ENCODE peak calls at places on chromosomes 12 and 14, in ten cellular contexts. One of them, this sample, is unnamed.

GRCh38 chr12:62192486-62193250 is 67.5 kb upstream of the USP15 start:
- DNase-seq in cardiac fibroblast: peak
- DNase-seq in LoVo: peak
- DNase-seq in NCI-H1092 treated with DMSO at 0.1 percent for 48 hours: peak
- DNase-seq in NCI-H1694: peak
- DNase-seq in ureter: peak
- DNase-seq in IMR-90: peak
- DNase-seq in HEK293T: peak
- DNase-seq in D721Med: peak
- DNase-seq in AG08396: peak
- DNase-seq in this sample: peak

GRCh38 chr12:21323736-21324135 is 11.0 kb downstream of the SLCO1A2 start:
- DNase-seq in NCI-H1694: no peak
- DNase-seq in AG08396: no peak
- DNase-seq in IMR-90: no peak
- DNase-seq in LoVo: no peak
- DNase-seq in D721Med: no peak
- DNase-seq in cardiac fibroblast: no peak
- DNase-seq in ureter: no peak
- DNase-seq in NCI-H1092 treated with DMSO at 0.1 percent for 48 hours: no peak
- DNase-seq in HEK293T: no peak
- DNase-seq in this sample: no peak

GRCh38 chr14:73785336-73785833 is 66.2 kb upstream of the PTGR2 start:
- DNase-seq in cardiac fibroblast: peak
- DNase-seq in ureter: peak
- DNase-seq in AG08396: no peak
- DNase-seq in LoVo: peak
- DNase-seq in NCI-H1092 treated with DMSO at 0.1 percent for 48 hours: no peak
- DNase-seq in NCI-H1694: no peak
- DNase-seq in HEK293T: peak
- DNase-seq in D721Med: no peak
- DNase-seq in IMR-90: peak
- DNase-seq in this sample: no peak

GRCh38 chr12:67879937-67880336 is 109.3 kb upstream of the IFNG-AS1 start:
- DNase-seq in IMR-90: no peak
- DNase-seq in HEK293T: no peak
- DNase-seq in NCI-H1092 treated with DMSO at 0.1 percent for 48 hours: no peak
- DNase-seq in ureter: no peak
- DNase-seq in LoVo: no peak
- DNase-seq in D721Med: no peak
- DNase-seq in cardiac fibroblast: no peak
- DNase-seq in AG08396: no peak
- DNase-seq in NCI-H1694: no peak
- DNase-seq in this sample: no peak

GRCh38 chr12:121468451-121468850 is 68.5 kb downstream of the RNF34 start:
- DNase-seq in IMR-90: peak
- DNase-seq in NCI-H1092 treated with DMSO at 0.1 percent for 48 hours: no peak
- DNase-seq in cardiac fibroblast: peak
- DNase-seq in ureter: no peak
- DNase-seq in NCI-H1694: no peak
- DNase-seq in HEK293T: no peak
- DNase-seq in LoVo: no peak
- DNase-seq in D721Med: no peak
- DNase-seq in AG08396: peak
- DNase-seq in this sample: no peak

GRCh38 chr12:52698634-52699340 is 4.5 kb downstream of the KRT77 start:
- DNase-seq in LoVo: no peak
- DNase-seq in HEK293T: no peak
- DNase-seq in AG08396: no peak
- DNase-seq in NCI-H1092 treated with DMSO at 0.1 percent for 48 hours: no peak
- DNase-seq in D721Med: no peak
- DNase-seq in cardiac fibroblast: no peak
- DNase-seq in NCI-H1694: no peak
- DNase-seq in ureter: no peak
- DNase-seq in IMR-90: no peak
- DNase-seq in this sample: no peak

GRCh38 chr12:121805171-121805687 is 1.4 kb downstream of the SETD1B start:
- DNase-seq in cardiac fibroblast: peak
- DNase-seq in AG08396: no peak
- DNase-seq in D721Med: no peak
- DNase-seq in IMR-90: no peak
- DNase-seq in ureter: no peak
- DNase-seq in NCI-H1694: no peak
- DNase-seq in LoVo: no peak
- DNase-seq in HEK293T: no peak
- DNase-seq in NCI-H1092 treated with DMSO at 0.1 percent for 48 hours: no peak
- DNase-seq in this sample: peak

GRCh38 chr14:96027356-96028335 is 11.5 kb upstream of the C14orf132 start:
- DNase-seq in cardiac fibroblast: no peak
- DNase-seq in AG08396: no peak
- DNase-seq in HEK293T: no peak
- DNase-seq in D721Med: no peak
- DNase-seq in LoVo: no peak
- DNase-seq in NCI-H1092 treated with DMSO at 0.1 percent for 48 hours: no peak
- DNase-seq in NCI-H1694: no peak
- DNase-seq in ureter: no peak
- DNase-seq in IMR-90: no peak
- DNase-seq in this sample: no peak

GRCh38 chr12:88207921-88208640 is 66.0 kb downstream of the TMTC3 start:
- DNase-seq in D721Med: no peak
- DNase-seq in AG08396: peak
- DNase-seq in IMR-90: peak
- DNase-seq in cardiac fibroblast: peak
- DNase-seq in NCI-H1694: no peak
- DNase-seq in ureter: no peak
- DNase-seq in LoVo: no peak
- DNase-seq in NCI-H1092 treated with DMSO at 0.1 percent for 48 hours: no peak
- DNase-seq in HEK293T: no peak
- DNase-seq in this sample: no peak

GRCh38 chr12:109714141-109714912 is 702 bp downstream of the FAM222A start:
- DNase-seq in D721Med: no peak
- DNase-seq in ureter: peak
- DNase-seq in HEK293T: peak
- DNase-seq in IMR-90: peak
- DNase-seq in cardiac fibroblast: peak
- DNase-seq in NCI-H1694: no peak
- DNase-seq in NCI-H1092 treated with DMSO at 0.1 percent for 48 hours: peak
- DNase-seq in AG08396: peak
- DNase-seq in LoVo: peak
- DNase-seq in this sample: peak

GRCh38 chr14:61452452-61452851 is 131.1 kb downstream of the PRKCH start:
- DNase-seq in AG08396: no peak
- DNase-seq in D721Med: no peak
- DNase-seq in LoVo: no peak
- DNase-seq in HEK293T: no peak
- DNase-seq in IMR-90: no peak
- DNase-seq in NCI-H1694: no peak
- DNase-seq in cardiac fibroblast: no peak
- DNase-seq in NCI-H1092 treated with DMSO at 0.1 percent for 48 hours: no peak
- DNase-seq in ureter: no peak
- DNase-seq in this sample: no peak

GRCh38 chr14:93369393-93370266 is 22.6 kb downstream of the COX8C start:
- DNase-seq in cardiac fibroblast: no peak
- DNase-seq in LoVo: no peak
- DNase-seq in D721Med: no peak
- DNase-seq in IMR-90: no peak
- DNase-seq in NCI-H1092 treated with DMSO at 0.1 percent for 48 hours: no peak
- DNase-seq in HEK293T: no peak
- DNase-seq in AG08396: no peak
- DNase-seq in NCI-H1694: no peak
- DNase-seq in ureter: no peak
- DNase-seq in this sample: no peak

GRCh38 chr14:104877066-104877805 is 12.2 kb downstream of the CEP170B start:
- DNase-seq in NCI-H1092 treated with DMSO at 0.1 percent for 48 hours: no peak
- DNase-seq in cardiac fibroblast: no peak
- DNase-seq in AG08396: no peak
- DNase-seq in LoVo: no peak
- DNase-seq in HEK293T: no peak
- DNase-seq in ureter: no peak
- DNase-seq in IMR-90: no peak
- DNase-seq in D721Med: no peak
- DNase-seq in NCI-H1694: no peak
- DNase-seq in this sample: no peak

GRCh38 chr12:104190151-104190550 is 25.4 kb upstream of the TXNRD1 start:
- DNase-seq in NCI-H1694: no peak
- DNase-seq in HEK293T: no peak
- DNase-seq in IMR-90: peak
- DNase-seq in LoVo: no peak
- DNase-seq in NCI-H1092 treated with DMSO at 0.1 percent for 48 hours: no peak
- DNase-seq in ureter: no peak
- DNase-seq in D721Med: no peak
- DNase-seq in cardiac fibroblast: no peak
- DNase-seq in AG08396: no peak
- DNase-seq in this sample: no peak

GRCh38 chr12:31896514-31897039 is 62.6 kb upstream of the RESF1 start:
- DNase-seq in ureter: peak
- DNase-seq in cardiac fibroblast: peak
- DNase-seq in HEK293T: no peak
- DNase-seq in AG08396: no peak
- DNase-seq in D721Med: no peak
- DNase-seq in NCI-H1694: no peak
- DNase-seq in NCI-H1092 treated with DMSO at 0.1 percent for 48 hours: no peak
- DNase-seq in LoVo: no peak
- DNase-seq in IMR-90: peak
- DNase-seq in this sample: peak

GRCh38 chr12:49983892-49984291 is 11.1 kb downstream of the AQP6 start:
- DNase-seq in LoVo: no peak
- DNase-seq in ureter: no peak
- DNase-seq in HEK293T: no peak
- DNase-seq in NCI-H1092 treated with DMSO at 0.1 percent for 48 hours: peak
- DNase-seq in D721Med: no peak
- DNase-seq in cardiac fibroblast: peak
- DNase-seq in AG08396: peak
- DNase-seq in IMR-90: peak
- DNase-seq in NCI-H1694: peak
- DNase-seq in this sample: no peak

GRCh38 chr12:96099431-96099830 is 64.0 kb upstream of the LTA4H start:
- DNase-seq in D721Med: no peak
- DNase-seq in cardiac fibroblast: no peak
- DNase-seq in LoVo: no peak
- DNase-seq in IMR-90: no peak
- DNase-seq in AG08396: no peak
- DNase-seq in NCI-H1694: no peak
- DNase-seq in HEK293T: no peak
- DNase-seq in NCI-H1092 treated with DMSO at 0.1 percent for 48 hours: no peak
- DNase-seq in ureter: no peak
- DNase-seq in this sample: no peak

GRCh38 chr14:84375235-84375634 is 1154.7 kb upstream of the FLRT2 start:
- DNase-seq in HEK293T: no peak
- DNase-seq in NCI-H1694: no peak
- DNase-seq in D721Med: no peak
- DNase-seq in cardiac fibroblast: peak
- DNase-seq in ureter: no peak
- DNase-seq in AG08396: no peak
- DNase-seq in NCI-H1092 treated with DMSO at 0.1 percent for 48 hours: no peak
- DNase-seq in IMR-90: peak
- DNase-seq in LoVo: no peak
- DNase-seq in this sample: no peak

GRCh38 chr14:21072781-21073339 is 2.8 kb downstream of the ARHGEF40 start:
- DNase-seq in IMR-90: no peak
- DNase-seq in NCI-H1092 treated with DMSO at 0.1 percent for 48 hours: no peak
- DNase-seq in D721Med: no peak
- DNase-seq in AG08396: peak
- DNase-seq in cardiac fibroblast: no peak
- DNase-seq in NCI-H1694: no peak
- DNase-seq in HEK293T: no peak
- DNase-seq in LoVo: no peak
- DNase-seq in ureter: no peak
- DNase-seq in this sample: no peak

GRCh38 chr14:61531741-61532505 is 163.4 kb upstream of the HIF1A start:
- DNase-seq in NCI-H1092 treated with DMSO at 0.1 percent for 48 hours: no peak
- DNase-seq in AG08396: no peak
- DNase-seq in NCI-H1694: no peak
- DNase-seq in HEK293T: no peak
- DNase-seq in D721Med: no peak
- DNase-seq in cardiac fibroblast: no peak
- DNase-seq in ureter: no peak
- DNase-seq in IMR-90: peak
- DNase-seq in LoVo: no peak
- DNase-seq in this sample: no peak

This sample was measured in left cardiac atrium.